ENCODE peak calls at places on chromosomes 3 and 15, in four cellular contexts. M, I, N and K are unnamed samples.

GRCh38 chr3:144415492-144415891 is 443.9 kb downstream of the DIPK2A start:
- DNase-seq in I (no peak), M (no peak), N (no peak), K (no peak)

GRCh38 chr3:166575166-166575565 is 737.9 kb upstream of the BCHE start:
- DNase-seq in M (no peak), N (no peak), I (no peak), K (peak; percentile 44)

GRCh38 chr3:1955170-1955569 is 143.5 kb upstream of the CNTN4 start:
- DNase-seq in I (no peak), N (no peak), M (no peak), K (no peak)

GRCh38 chr3:46561951-46562350 is 4.2 kb downstream of the LRRC2 start:
- DNase-seq in M (no peak), N (no peak), I (no peak), K (no peak)

GRCh38 chr15:85756411-85757072 is 38.2 kb downstream of the KLHL25 start:
- DNase-seq in I (no peak), N (peak; percentile 49), M (no peak), K (no peak)

GRCh38 chr15:29127506-29128430 is 141.9 kb downstream of the NSMCE3 start:
- DNase-seq in M (no peak), N (no peak), I (no peak), K (no peak)

GRCh38 chr15:101207867-101208288 is 44.0 kb downstream of the CHSY1 start:
- DNase-seq in M (no peak), N (peak; percentile 59), I (no peak), K (no peak)

GRCh38 chr15:52651868-52652267 is 27.3 kb downstream of the ATOSA start:
- DNase-seq in N (peak; percentile 47), I (peak; percentile 6), M (peak; percentile 63), K (peak; percentile 85)

GRCh38 chr3:73401058-73401457 is 223.7 kb downstream of the PDZRN3 start:
- DNase-seq in M (no peak), I (no peak), N (peak; percentile 34), K (no peak)

GRCh38 chr3:128993461-128994172 is at the start of gene CFAP92:
- DNase-seq in I (peak; percentile 89), N (peak; percentile 96), M (peak; percentile 88), K (peak; percentile 72)

GRCh38 chr3:12194209-12194608 is 35.5 kb upstream of the TIMP4 start:
- DNase-seq in I (no peak), N (peak; percentile 41), M (no peak), K (peak; percentile 83)

GRCh38 chr3:183309276-183309675 is 56.2 kb downstream of the B3GNT5 start:
- DNase-seq in M (no peak), I (no peak), N (no peak), K (no peak)

GRCh38 chr3:31185004-31185357 is 290.5 kb upstream of the GADL1 start:
- DNase-seq in N (peak; percentile 30), M (peak; percentile 22), I (no peak), K (no peak)

GRCh38 chr3:186882881-186883685 is 40.6 kb downstream of the ADIPOQ start:
- DNase-seq in N (peak; percentile 24), I (no peak), M (no peak), K (peak; percentile 75)

GRCh38 chr3:54733079-54733478 is 194.8 kb downstream of the LRTM1 start:
- DNase-seq in N (no peak), M (no peak), I (no peak), K (no peak)

GRCh38 chr15:43410572-43411214 is 39.8 kb downstream of the TUBGCP4 start:
- DNase-seq in I (no peak), N (no peak), M (no peak), K (no peak)

GRCh38 chr15:52050416-52050815 is 31.4 kb downstream of the MAPK6 start:
- DNase-seq in M (no peak), N (peak; percentile 15), I (no peak), K (peak; percentile 40)

GRCh38 chr3:115388166-115388565 is 235.1 kb upstream of the GAP43 start:
- DNase-seq in N (peak; percentile 35), M (no peak), I (no peak), K (no peak)

GRCh38 chr3:133930341-133930933 is 34.8 kb upstream of the RAB6B start:
- DNase-seq in N (peak; percentile 74), M (no peak), I (no peak), K (peak; percentile 62)

GRCh38 chr3:15205934-15206661 is at the start of gene CAPN7:
- DNase-seq in M (peak; percentile 95), I (peak; percentile 92), N (peak; percentile 99), K (peak; percentile 92)

GRCh38 chr3:1214928-1215327 is 122.1 kb downstream of the CNTN6 start:
- DNase-seq in N (no peak), I (no peak), M (no peak), K (no peak)

GRCh38 chr3:45125550-45126026 is 20.6 kb downstream of the CDCP1 start:
- DNase-seq in I (no peak), N (no peak), M (no peak), K (no peak)

GRCh38 chr15:40891810-40892448 is 2.3 kb upstream of the VPS18 start:
- DNase-seq in I (no peak), M (peak; percentile 65), N (peak; percentile 51), K (peak; percentile 58)

GRCh38 chr3:65996605-65997004 is 42.1 kb downstream of the MAGI1 start:
- DNase-seq in N (no peak), I (no peak), M (no peak), K (no peak)

GRCh38 chr15:62392411-62392810 is 227.3 kb upstream of the C2CD4B start:
- DNase-seq in I (no peak), M (no peak), N (peak; percentile 38), K (peak; percentile 34)

GRCh38 chr15:59334063-59334415 is 38.6 kb downstream of the MYO1E start:
- DNase-seq in M (no peak), N (no peak), I (no peak), K (no peak)

GRCh38 chr3:147458995-147459704 is 50.0 kb downstream of the ZIC1 start:
- DNase-seq in N (peak; percentile 9), I (no peak), M (no peak), K (no peak)

GRCh38 chr3:1442271-1442670 is 349.4 kb downstream of the CNTN6 start:
- DNase-seq in N (no peak), M (no peak), I (no peak), K (no peak)

GRCh38 chr3:127690106-127690505 is 17.4 kb downstream of the ABTB1 start:
- DNase-seq in N (peak; percentile 83), I (no peak), M (no peak), K (peak; percentile 10)

GRCh38 chr3:134651347-134652041 is 672 bp upstream of the KY start:
- DNase-seq in M (peak; percentile 31), I (no peak), N (peak; percentile 47), K (no peak)

GRCh38 chr15:100958326-100959065 is 39.3 kb downstream of the LRRK1 start:
- DNase-seq in I (no peak), N (peak; percentile 58), M (no peak), K (peak; percentile 71)

GRCh38 chr3:181860243-181860642 is 148.5 kb downstream of the SOX2 start:
- DNase-seq in I (no peak), M (no peak), N (no peak), K (no peak)

GRCh38 chr3:147616998-147617619 is 207.9 kb downstream of the ZIC1 start:
- DNase-seq in M (no peak), I (no peak), N (peak; percentile 12), K (peak; percentile 51)